ENCODE peak calls at places on chromosome 18, in seven cellular contexts. One of them, this sample, is unnamed. For H3K9me3, the result is how much of the 10 kb centered on the place peaks cover.

GRCh38 chr18:26479065-26479685 is 69.2 kb downstream of the KCTD1 start:
- DNase-seq in uterus: no peak
- DNase-seq in mammary epithelial cell: no peak
- DNase-seq in GM23248: no peak
- DNase-seq in neural progenitor cell: peak
- DNase-seq in cardiac muscle cell: no peak
- DNase-seq in left ventricle myocardium inferior: no peak
- DNase-seq in this sample: no peak

GRCh38 chr18:3692113-3692621 is 242.2 kb downstream of the TGIF1 start:
- DNase-seq in left ventricle myocardium inferior: no peak
- DNase-seq in neural progenitor cell: no peak
- DNase-seq in GM23248: no peak
- DNase-seq in uterus: no peak
- DNase-seq in cardiac muscle cell: no peak
- DNase-seq in mammary epithelial cell: no peak
- DNase-seq in this sample: no peak

GRCh38 chr18:10516078-10516477 is 9.7 kb upstream of the NAPG start:
- DNase-seq in mammary epithelial cell: no peak
- DNase-seq in GM23248: no peak
- DNase-seq in neural progenitor cell: no peak
- DNase-seq in left ventricle myocardium inferior: no peak
- DNase-seq in cardiac muscle cell: no peak
- DNase-seq in uterus: no peak
- DNase-seq in this sample: no peak

GRCh38 chr18:45777393-45777792 is 48.1 kb upstream of the SIGLEC15 start:
- DNase-seq in GM23248: peak
- DNase-seq in uterus: no peak
- DNase-seq in cardiac muscle cell: peak
- DNase-seq in mammary epithelial cell: peak
- DNase-seq in neural progenitor cell: no peak
- DNase-seq in left ventricle myocardium inferior: no peak
- DNase-seq in this sample: no peak

GRCh38 chr18:47767699-47768098 is 162.8 kb downstream of the SMAD2 start:
- DNase-seq in neural progenitor cell: no peak
- DNase-seq in cardiac muscle cell: no peak
- DNase-seq in GM23248: no peak
- DNase-seq in uterus: no peak
- DNase-seq in mammary epithelial cell: no peak
- DNase-seq in left ventricle myocardium inferior: no peak
- DNase-seq in this sample: no peak

GRCh38 chr18:45828917-45829811 is 3.7 kb downstream of the SIGLEC15 start:
- DNase-seq in cardiac muscle cell: no peak
- DNase-seq in left ventricle myocardium inferior: no peak
- DNase-seq in uterus: no peak
- DNase-seq in GM23248: no peak
- DNase-seq in neural progenitor cell: no peak
- DNase-seq in mammary epithelial cell: no peak
- DNase-seq in this sample: no peak

GRCh38 chr18:5527603-5528002 is 16.2 kb downstream of the EPB41L3 start:
- DNase-seq in neural progenitor cell: no peak
- DNase-seq in GM23248: peak
- DNase-seq in cardiac muscle cell: peak
- DNase-seq in mammary epithelial cell: no peak
- DNase-seq in left ventricle myocardium inferior: peak
- DNase-seq in uterus: no peak
- DNase-seq in this sample: no peak

GRCh38 chr18:40607741-40608140 is 1347.3 kb upstream of the PIK3C3 start:
- DNase-seq in cardiac muscle cell: peak
- DNase-seq in left ventricle myocardium inferior: no peak
- DNase-seq in GM23248: no peak
- DNase-seq in uterus: no peak
- DNase-seq in neural progenitor cell: no peak
- DNase-seq in mammary epithelial cell: no peak
- DNase-seq in this sample: no peak

GRCh38 chr18:939167-939566 is 34.5 kb downstream of the ADCYAP1 start:
- DNase-seq in neural progenitor cell: no peak
- DNase-seq in GM23248: no peak
- DNase-seq in mammary epithelial cell: peak
- DNase-seq in left ventricle myocardium inferior: no peak
- DNase-seq in cardiac muscle cell: peak
- DNase-seq in uterus: no peak
- DNase-seq in this sample: no peak

GRCh38 chr18:58813821-58814220 is 50.9 kb upstream of the ZNF532 start:
- DNase-seq in cardiac muscle cell: no peak
- DNase-seq in left ventricle myocardium inferior: no peak
- DNase-seq in neural progenitor cell: no peak
- DNase-seq in uterus: no peak
- DNase-seq in GM23248: no peak
- DNase-seq in mammary epithelial cell: no peak
- DNase-seq in this sample: no peak

DNA sequence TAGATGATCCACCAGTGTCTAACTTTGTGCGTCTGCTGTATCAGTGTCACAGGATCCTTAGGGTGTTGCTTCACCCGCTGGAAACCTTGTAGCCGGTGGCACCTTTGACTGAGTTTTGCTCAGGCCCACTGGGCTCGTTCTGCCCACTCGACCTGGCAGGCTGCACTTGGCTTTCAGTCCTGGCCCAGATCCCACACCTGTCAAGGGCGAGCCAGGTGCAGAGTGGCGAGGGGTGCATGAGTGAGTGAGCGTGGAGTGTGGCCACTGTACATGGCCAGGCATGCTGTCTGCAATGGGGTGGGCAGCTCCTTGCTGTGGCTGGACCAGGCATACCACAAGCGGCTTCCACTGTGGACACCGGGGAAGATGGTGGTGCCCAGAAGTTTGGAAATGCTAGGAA is 179.0 kb downstream of the FAM210A start:
- DNase-seq in mammary epithelial cell: no peak
- DNase-seq in GM23248: no peak
- DNase-seq in uterus: no peak
- DNase-seq in cardiac muscle cell: no peak
- DNase-seq in neural progenitor cell: no peak
- DNase-seq in left ventricle myocardium inferior: no peak
- DNase-seq in this sample: no peak
- H3K9me3 ChIP-seq in mammary epithelial cell: under half
- H3K9me3 ChIP-seq in GM23248: under half
- H3K9me3 ChIP-seq in uterus: under half
- H3K9me3 ChIP-seq in cardiac muscle cell: under half
- H3K9me3 ChIP-seq in neural progenitor cell: under half
- H3K9me3 ChIP-seq in left ventricle myocardium inferior: under half
- H3K9me3 ChIP-seq in this sample: under half

DNA sequence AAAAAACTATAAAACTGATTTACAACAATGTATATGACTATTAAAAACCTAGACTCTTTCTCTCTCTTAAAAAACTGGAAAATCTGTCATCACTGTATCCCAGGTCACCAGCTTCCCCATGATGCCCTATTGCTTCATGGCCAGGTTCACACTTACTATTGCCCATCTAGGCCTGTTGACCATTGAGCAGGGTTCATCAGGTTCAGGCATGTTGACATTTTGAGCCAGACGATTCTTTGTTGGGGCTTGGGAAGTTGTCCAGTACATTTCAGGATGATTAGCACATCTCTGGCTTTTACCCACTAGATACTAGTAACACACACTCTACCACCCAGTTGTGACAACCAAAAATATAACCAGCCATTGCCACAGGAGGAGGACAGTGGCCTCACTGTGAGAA is 26.9 kb upstream of the RAB27B start:
- DNase-seq in left ventricle myocardium inferior: no peak
- DNase-seq in neural progenitor cell: no peak
- DNase-seq in uterus: no peak
- DNase-seq in mammary epithelial cell: no peak
- DNase-seq in GM23248: no peak
- DNase-seq in cardiac muscle cell: no peak
- DNase-seq in this sample: no peak
- H3K9me3 ChIP-seq in left ventricle myocardium inferior: under half
- H3K9me3 ChIP-seq in neural progenitor cell: under half
- H3K9me3 ChIP-seq in uterus: under half
- H3K9me3 ChIP-seq in mammary epithelial cell: under half
- H3K9me3 ChIP-seq in GM23248: under half
- H3K9me3 ChIP-seq in cardiac muscle cell: under half
- H3K9me3 ChIP-seq in this sample: under half

GRCh38 chr18:79450289-79450920 is 54.7 kb downstream of the NFATC1 start:
- DNase-seq in cardiac muscle cell: no peak
- DNase-seq in uterus: no peak
- DNase-seq in left ventricle myocardium inferior: no peak
- DNase-seq in mammary epithelial cell: no peak
- DNase-seq in GM23248: no peak
- DNase-seq in neural progenitor cell: no peak
- DNase-seq in this sample: no peak
- H3K9me3 ChIP-seq in cardiac muscle cell: under half
- H3K9me3 ChIP-seq in uterus: under half
- H3K9me3 ChIP-seq in left ventricle myocardium inferior: under half
- H3K9me3 ChIP-seq in mammary epithelial cell: under half
- H3K9me3 ChIP-seq in GM23248: under half
- H3K9me3 ChIP-seq in neural progenitor cell: under half
- H3K9me3 ChIP-seq in this sample: under half

DNA sequence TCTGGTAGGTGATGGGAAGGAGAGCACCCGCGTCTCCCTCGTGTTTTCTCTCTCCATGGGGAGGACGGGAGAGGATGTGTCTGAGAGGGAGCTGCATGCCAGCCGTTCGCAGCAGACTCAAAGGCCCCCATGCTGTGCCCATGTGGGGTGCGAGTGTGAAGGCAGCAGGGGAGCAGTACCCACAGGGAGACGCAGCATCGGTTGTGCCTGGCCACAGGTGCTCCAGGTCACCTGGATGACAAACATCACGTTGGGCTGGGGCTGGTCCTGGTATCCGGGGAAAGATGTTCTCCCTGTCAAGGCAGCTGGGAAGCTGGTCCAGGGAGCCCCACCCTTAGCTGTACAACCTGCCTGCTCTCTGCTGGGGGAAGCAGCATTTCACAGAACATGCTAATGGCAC is 119.5 kb upstream of the SALL3 start:
- DNase-seq in GM23248: no peak
- DNase-seq in cardiac muscle cell: no peak
- DNase-seq in neural progenitor cell: no peak
- DNase-seq in left ventricle myocardium inferior: no peak
- DNase-seq in uterus: no peak
- DNase-seq in mammary epithelial cell: no peak
- DNase-seq in this sample: no peak
- H3K9me3 ChIP-seq in GM23248: under half
- H3K9me3 ChIP-seq in cardiac muscle cell: under half
- H3K9me3 ChIP-seq in neural progenitor cell: under half
- H3K9me3 ChIP-seq in left ventricle myocardium inferior: under half
- H3K9me3 ChIP-seq in uterus: under half
- H3K9me3 ChIP-seq in mammary epithelial cell: under half
- H3K9me3 ChIP-seq in this sample: under half

DNA sequence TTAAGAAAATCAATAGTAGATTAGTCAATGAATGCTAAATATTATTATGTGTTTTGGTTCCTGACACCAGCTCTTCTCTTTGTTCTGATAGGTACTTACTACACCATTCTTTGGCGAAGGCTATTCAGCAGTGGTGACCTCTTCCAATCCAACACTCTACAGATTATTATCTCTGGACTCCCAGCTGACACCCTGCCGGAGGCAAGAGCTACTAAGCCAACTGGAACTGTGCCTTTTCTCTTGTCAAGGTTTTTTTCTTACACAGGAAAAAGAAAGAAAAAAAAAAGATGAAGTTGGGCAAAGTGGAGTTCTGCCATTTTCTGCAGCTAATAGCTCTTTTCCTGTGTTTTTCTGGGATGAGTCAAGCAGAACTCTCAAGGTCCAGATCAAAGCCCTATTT is 11.7 kb downstream of the CDH7 start:
- DNase-seq in uterus: no peak
- DNase-seq in left ventricle myocardium inferior: no peak
- DNase-seq in GM23248: no peak
- DNase-seq in cardiac muscle cell: no peak
- DNase-seq in mammary epithelial cell: no peak
- DNase-seq in neural progenitor cell: no peak
- DNase-seq in this sample: no peak
- H3K9me3 ChIP-seq in uterus: under half
- H3K9me3 ChIP-seq in left ventricle myocardium inferior: under half
- H3K9me3 ChIP-seq in GM23248: under half
- H3K9me3 ChIP-seq in cardiac muscle cell: under half
- H3K9me3 ChIP-seq in mammary epithelial cell: under half
- H3K9me3 ChIP-seq in neural progenitor cell: under half
- H3K9me3 ChIP-seq in this sample: under half

GRCh38 chr18:21080576-21080975 is 31.0 kb downstream of the ROCK1 start:
- DNase-seq in neural progenitor cell: no peak
- DNase-seq in GM23248: no peak
- DNase-seq in uterus: no peak
- DNase-seq in left ventricle myocardium inferior: no peak
- DNase-seq in cardiac muscle cell: no peak
- DNase-seq in mammary epithelial cell: no peak
- DNase-seq in this sample: no peak

GRCh38 chr18:21081425-21081824 is 30.2 kb downstream of the ROCK1 start:
- DNase-seq in mammary epithelial cell: no peak
- DNase-seq in uterus: no peak
- DNase-seq in neural progenitor cell: no peak
- DNase-seq in GM23248: no peak
- DNase-seq in left ventricle myocardium inferior: no peak
- DNase-seq in cardiac muscle cell: no peak
- DNase-seq in this sample: no peak

GRCh38 chr18:21085579-21086161 is 25.9 kb downstream of the ROCK1 start:
- DNase-seq in cardiac muscle cell: no peak
- DNase-seq in neural progenitor cell: no peak
- DNase-seq in uterus: no peak
- DNase-seq in left ventricle myocardium inferior: no peak
- DNase-seq in GM23248: peak
- DNase-seq in mammary epithelial cell: no peak
- DNase-seq in this sample: no peak

GRCh38 chr18:21084511-21085078 is 27.0 kb downstream of the ROCK1 start:
- DNase-seq in cardiac muscle cell: no peak
- DNase-seq in neural progenitor cell: no peak
- DNase-seq in mammary epithelial cell: no peak
- DNase-seq in GM23248: no peak
- DNase-seq in left ventricle myocardium inferior: no peak
- DNase-seq in uterus: no peak
- DNase-seq in this sample: no peak

GRCh38 chr18:21083017-21083416 is 28.6 kb downstream of the ROCK1 start:
- DNase-seq in cardiac muscle cell: no peak
- DNase-seq in GM23248: no peak
- DNase-seq in mammary epithelial cell: no peak
- DNase-seq in left ventricle myocardium inferior: no peak
- DNase-seq in uterus: no peak
- DNase-seq in neural progenitor cell: no peak
- DNase-seq in this sample: no peak
- H3K9me3 ChIP-seq in cardiac muscle cell: under half
- H3K9me3 ChIP-seq in GM23248: under half
- H3K9me3 ChIP-seq in mammary epithelial cell: under half
- H3K9me3 ChIP-seq in left ventricle myocardium inferior: under half
- H3K9me3 ChIP-seq in uterus: under half
- H3K9me3 ChIP-seq in neural progenitor cell: under half
- H3K9me3 ChIP-seq in this sample: under half

DNA sequence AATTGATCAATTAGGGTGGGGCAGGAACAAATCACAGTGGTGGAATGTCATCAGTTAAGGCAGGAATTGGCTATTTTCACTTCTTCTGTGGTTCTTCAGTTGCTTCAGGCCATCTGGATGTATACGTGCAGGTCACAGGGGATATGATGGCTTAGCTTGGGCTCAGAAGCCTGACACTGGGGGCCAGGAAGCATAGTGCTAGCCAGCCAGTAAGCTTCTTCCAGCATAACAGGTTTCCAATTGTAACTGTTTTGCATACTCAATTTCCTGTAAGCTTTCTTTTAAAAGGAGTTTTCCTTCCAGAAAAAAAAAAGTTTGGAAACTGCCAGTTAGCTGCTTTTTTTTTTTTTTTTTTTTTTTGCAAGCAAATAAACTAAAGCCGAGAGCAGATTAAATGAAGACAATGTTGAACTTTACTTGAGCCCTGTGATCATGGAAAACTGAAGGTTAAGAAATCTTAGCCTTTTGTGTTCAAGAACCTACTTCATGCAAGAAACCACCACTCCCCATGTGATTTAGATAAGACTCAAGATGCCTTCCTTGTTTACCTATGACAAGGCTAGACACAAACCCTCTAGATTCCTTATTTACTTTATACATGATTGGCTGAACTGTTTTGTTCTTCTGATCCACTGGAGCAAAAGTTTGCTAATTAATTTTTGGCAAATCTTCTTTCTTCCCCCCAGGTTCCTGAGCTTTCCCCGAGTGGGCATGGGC is 126.9 kb upstream of the LINC00305 start:
- DNase-seq in left ventricle myocardium inferior: no peak
- DNase-seq in GM23248: no peak
- DNase-seq in neural progenitor cell: no peak
- DNase-seq in cardiac muscle cell: no peak
- DNase-seq in uterus: no peak
- DNase-seq in mammary epithelial cell: no peak
- DNase-seq in this sample: no peak
- H3K9me3 ChIP-seq in left ventricle myocardium inferior: under half
- H3K9me3 ChIP-seq in GM23248: under half
- H3K9me3 ChIP-seq in neural progenitor cell: under half
- H3K9me3 ChIP-seq in cardiac muscle cell: under half
- H3K9me3 ChIP-seq in uterus: under half
- H3K9me3 ChIP-seq in mammary epithelial cell: under half
- H3K9me3 ChIP-seq in this sample: under half

This sample was measured in T-helper 17 cell.